ENCODE peak calls at places on chromosome 4, in seven cellular contexts. R is activated naive CD4-positive, alpha-beta T cell; W is T-helper 17 cell; F is left cardiac atrium; E is GM04504; I is NCI-H1694; T is GOT3. N is an unnamed sample.

GRCh38 chr4:117549624-117550023 is 464.2 kb upstream of the TRAM1L1 start:
- DNase-seq in R (no peak), W (no peak), F (no peak), E (no peak), I (no peak), T (no peak), N (no peak)

GRCh38 chr4:102335616-102336015 is 9.7 kb downstream of the SLC39A8 start:
- DNase-seq in R (no peak), W (no peak), F (no peak), E (no peak), I (no peak), T (no peak), N (no peak)

GRCh38 chr4:187070158-187070557 is 346.5 kb upstream of the FAT1 start:
- DNase-seq in R (no peak), W (no peak), F (no peak), E (no peak), I (no peak), T (no peak), N (no peak)

GRCh38 chr4:30720656-30721352 is 635 bp downstream of the PCDH7 start:
- DNase-seq in R (no peak), W (no peak), F (peak), E (no peak), I (no peak), T (no peak), N (no peak)

GRCh38 chr4:65798498-65799127 is 128.3 kb upstream of the EPHA5 start:
- DNase-seq in R (no peak), W (no peak), F (no peak), E (no peak), I (no peak), T (no peak), N (no peak)

GRCh38 chr4:148430847-148431246 is 11.4 kb downstream of the NR3C2 start:
- DNase-seq in R (no peak), W (no peak), F (no peak), E (no peak), I (no peak), T (no peak), N (no peak)

GRCh38 chr4:112403072-112403945 is 106.1 kb downstream of the ALPK1 start:
- DNase-seq in R (no peak), W (no peak), F (no peak), E (no peak), I (no peak), T (no peak), N (no peak)

GRCh38 chr4:136078971-136079370 is 1453.3 kb downstream of the PCDH18 start:
- DNase-seq in R (no peak), W (no peak), F (no peak), E (no peak), I (no peak), T (no peak), N (no peak)

GRCh38 chr4:158168606-158169005 is 4.2 kb downstream of the GASK1B start:
- DNase-seq in R (no peak), W (no peak), F (no peak), E (no peak), I (no peak), T (no peak), N (no peak)

GRCh38 chr4:91279899-91280298 is 1023.9 kb upstream of the GRID2 start:
- DNase-seq in R (no peak), W (no peak), F (no peak), E (no peak), I (no peak), T (no peak), N (no peak)

GRCh38 chr4:30920043-30920442 is 199.9 kb downstream of the PCDH7 start:
- DNase-seq in R (no peak), W (no peak), F (no peak), E (no peak), I (no peak), T (no peak), N (no peak)

GRCh38 chr4:100762738-100763137 is 244.9 kb upstream of the EMCN start:
- DNase-seq in R (no peak), W (no peak), F (no peak), E (no peak), I (no peak), T (no peak), N (no peak)

GRCh38 chr4:123564758-123565346 is 168.3 kb downstream of the SPRY1 start:
- DNase-seq in R (no peak), W (peak), F (peak), E (peak), I (peak), T (no peak), N (no peak)

GRCh38 chr4:133584714-133585113 is 435.6 kb downstream of the PCDH10 start:
- DNase-seq in R (no peak), W (no peak), F (no peak), E (no peak), I (no peak), T (no peak), N (no peak)

GRCh38 chr4:123034023-123034422 is 111.6 kb upstream of the NUDT6 start:
- DNase-seq in R (no peak), W (no peak), F (no peak), E (no peak), I (no peak), T (no peak), N (no peak)

GRCh38 chr4:158750379-158750778 is 18.4 kb upstream of the FNIP2 start:
- DNase-seq in R (no peak), W (no peak), F (no peak), E (peak), I (no peak), T (no peak), N (no peak)

GRCh38 chr4:1086011-1086410 is 27.4 kb downstream of the RNF212 start:
- DNase-seq in R (no peak), W (no peak), F (no peak), E (no peak), I (no peak), T (no peak), N (no peak)

GRCh38 chr4:8219236-8219635 is 20.1 kb downstream of the SH3TC1 start:
- DNase-seq in R (no peak), W (no peak), F (no peak), E (no peak), I (no peak), T (no peak), N (no peak)

GRCh38 chr4:96356591-96357360 is 516.9 kb downstream of the PDHA2 start:
- DNase-seq in R (no peak), W (no peak), F (no peak), E (no peak), I (no peak), T (no peak), N (no peak)

GRCh38 chr4:17103231-17103630 is 204.8 kb upstream of the LDB2 start:
- DNase-seq in R (no peak), W (no peak), F (no peak), E (peak), I (no peak), T (no peak), N (no peak)

GRCh38 chr4:17561195-17561909 is 15.6 kb upstream of the LAP3 start:
- DNase-seq in R (no peak), W (no peak), F (no peak), E (peak), I (peak), T (no peak), N (no peak)

GRCh38 chr4:152579916-152580315 is 44.0 kb upstream of the FBXW7 start:
- DNase-seq in R (no peak), W (no peak), F (no peak), E (no peak), I (no peak), T (no peak), N (no peak)

GRCh38 chr4:184100297-184100885 is 117.3 kb downstream of the ENPP6 start:
- DNase-seq in R (no peak), W (peak), F (peak), E (no peak), I (no peak), T (no peak), N (no peak)

N was measured in activated CD4-positive, alpha-beta T cell treated with anti-CD3 and anti-CD28 coated beads, Interleukin-2, amount 50 U/mL, for 24 hours.